ENCODE peak calls at places on chromosomes 16 and 17, in nine cellular contexts. V, O, F, B, H, E, U, Y and N are unnamed samples.

GRCh38 chr17:59786536-59787319 is 79.3 kb downstream of the VMP1 start:
- DNase-seq in V (peak), U (no peak), E (peak), Y (peak), O (peak), F (peak), B (peak), H (peak), N (peak)

GRCh38 chr17:76946111-76946771 is 78.0 kb downstream of the MGAT5B start:
- DNase-seq in U (no peak), B (no peak), E (no peak), H (no peak), Y (no peak), V (no peak), F (no peak), O (no peak), N (no peak)

GRCh38 chr16:86836503-86837125 is 258.3 kb downstream of the FOXL1 start:
- DNase-seq in O (no peak), U (no peak), B (peak), V (no peak), F (peak), Y (no peak), H (peak), E (peak), N (peak)

GRCh38 chr16:8725513-8726178 is 51.2 kb downstream of the ABAT start:
- DNase-seq in B (no peak), O (no peak), E (no peak), V (no peak), Y (no peak), U (no peak), H (no peak), F (no peak), N (no peak)

GRCh38 chr17:79630821-79631639 is 20.2 kb upstream of the RBFOX3 start:
- DNase-seq in V (no peak), B (no peak), F (no peak), Y (no peak), O (no peak), H (no peak), E (no peak), U (no peak), N (no peak)

GRCh38 chr17:15398291-15398690 is 56.9 kb upstream of the TEKT3 start:
- DNase-seq in V (no peak), E (no peak), H (peak), B (no peak), U (no peak), F (peak), O (no peak), Y (no peak), N (peak)

GRCh38 chr16:72877374-72878028 is 170.4 kb downstream of the ZFHX3 start:
- DNase-seq in F (peak), Y (no peak), H (peak), V (no peak), O (peak), E (peak), U (no peak), B (peak), N (peak)

GRCh38 chr17:8304181-8304910 is 5.7 kb upstream of the ARHGEF15 start:
- DNase-seq in F (peak), H (no peak), U (no peak), B (no peak), E (peak), O (no peak), V (no peak), Y (no peak), N (no peak)